ENCODE peak calls at places on chromosomes 1 and 21, in ten cellular contexts. S, J, P, L, U, X, H, M, Q and A are unnamed samples.

GRCh38 chr1:23562138-23562819 is 3.0 kb upstream of the ID3 start:
- DNase-seq in S (peak; percentile 95), J (peak; percentile 27), P (no peak), L (no peak), U (peak; percentile 94), X (peak; percentile 99), H (peak; percentile 100), M (peak; percentile 97), Q (no peak), A (no peak)

GRCh38 chr1:154777151-154777550 is 92.9 kb downstream of the KCNN3 start:
- DNase-seq in S (no peak), J (no peak), P (no peak), L (no peak), U (no peak), X (peak; percentile 17), H (no peak), M (no peak), Q (no peak), A (no peak)

GRCh38 chr1:119865607-119866006 is 30.7 kb downstream of the ADAM30 start:
- DNase-seq in S (no peak), J (no peak), P (no peak), L (no peak), U (no peak), X (no peak), H (peak; percentile 79), M (no peak), Q (no peak), A (no peak)

GRCh38 chr1:60942896-60943633 is 139.3 kb upstream of the NFIA start:
- DNase-seq in S (no peak), J (no peak), P (no peak), L (no peak), U (no peak), X (no peak), H (no peak), M (no peak), Q (no peak), A (no peak)

GRCh38 chr21:43294194-43294902 is 125.5 kb downstream of the CRYAA start:
- DNase-seq in S (no peak), J (no peak), P (no peak), L (no peak), U (no peak), X (peak; percentile 35), H (no peak), M (no peak), Q (no peak), A (no peak)

GRCh38 chr1:14611792-14612191 is 13.3 kb downstream of the KAZN start:
- DNase-seq in S (no peak), J (no peak), P (no peak), L (no peak), U (no peak), X (no peak), H (no peak), M (no peak), Q (no peak), A (no peak)

GRCh38 chr1:58447047-58447446 is 99.5 kb downstream of the OMA1 start:
- DNase-seq in S (no peak), J (no peak), P (no peak), L (no peak), U (no peak), X (no peak), H (no peak), M (no peak), Q (no peak), A (no peak)

GRCh38 chr1:228059536-228060457 is 22.7 kb upstream of the ARF1 start:
- DNase-seq in S (no peak), J (peak; percentile 66), P (no peak), L (peak; percentile 42), U (no peak), X (peak; percentile 82), H (peak; percentile 66), M (no peak), Q (peak; percentile 48), A (no peak)

GRCh38 chr1:23930861-23931471 is 17.8 kb upstream of the CNR2 start:
- DNase-seq in S (no peak), J (no peak), P (no peak), L (no peak), U (no peak), X (no peak), H (peak; percentile 75), M (no peak), Q (no peak), A (no peak)

GRCh38 chr1:37704966-37705365 is 12.7 kb downstream of the CDCA8 start:
- DNase-seq in S (no peak), J (no peak), P (no peak), L (no peak), U (no peak), X (no peak), H (peak; percentile 61), M (no peak), Q (no peak), A (no peak)

GRCh38 chr1:25118554-25118953 is 113.7 kb downstream of the SYF2 start:
- DNase-seq in S (no peak), J (no peak), P (no peak), L (no peak), U (no peak), X (peak; percentile 13), H (no peak), M (no peak), Q (no peak), A (no peak)

GRCh38 chr21:16279658-16280581 is 550.1 kb downstream of the USP25 start:
- DNase-seq in S (no peak), J (no peak), P (no peak), L (no peak), U (no peak), X (peak; percentile 72), H (peak; percentile 10), M (no peak), Q (no peak), A (no peak)

GRCh38 chr1:24156542-24157260 is 13.8 kb upstream of the IL22RA1 start:
- DNase-seq in S (no peak), J (no peak), P (no peak), L (no peak), U (no peak), X (peak; percentile 63), H (no peak), M (no peak), Q (no peak), A (no peak)

GRCh38 chr1:36359911-36360310 is 25.8 kb downstream of the STK40 start:
- DNase-seq in S (no peak), J (peak; percentile 30), P (no peak), L (no peak), U (no peak), X (no peak), H (no peak), M (no peak), Q (no peak), A (no peak)

GRCh38 chr1:202286622-202287097 is 55.1 kb downstream of the UBE2T start:
- DNase-seq in S (no peak), J (no peak), P (no peak), L (no peak), U (no peak), X (peak; percentile 79), H (peak; percentile 92), M (peak; percentile 43), Q (no peak), A (no peak)

GRCh38 chr1:51956528-51957509 is 33.7 kb downstream of the RAB3B start:
- DNase-seq in S (no peak), J (no peak), P (no peak), L (no peak), U (peak; percentile 33), X (no peak), H (peak; percentile 77), M (no peak), Q (no peak), A (no peak)

GRCh38 chr1:6417961-6418667 is 1.6 kb downstream of the HES2 start:
- DNase-seq in S (no peak), J (no peak), P (no peak), L (no peak), U (no peak), X (no peak), H (no peak), M (no peak), Q (no peak), A (no peak)

GRCh38 chr1:65174585-65174984 is 26.6 kb downstream of the AK4 start:
- DNase-seq in S (no peak), J (no peak), P (peak; percentile 84), L (no peak), U (no peak), X (peak; percentile 86), H (peak; percentile 94), M (peak; percentile 63), Q (peak; percentile 36), A (peak; percentile 50)

GRCh38 chr1:38489844-38490270 is 369.7 kb downstream of the RRAGC start:
- DNase-seq in S (no peak), J (peak; percentile 33), P (no peak), L (peak; percentile 11), U (no peak), X (no peak), H (peak; percentile 16), M (no peak), Q (peak; percentile 56), A (no peak)

GRCh38 chr1:203591626-203592025 is 35.0 kb upstream of the ATP2B4 start:
- DNase-seq in S (no peak), J (no peak), P (no peak), L (no peak), U (no peak), X (no peak), H (no peak), M (no peak), Q (no peak), A (no peak)

GRCh38 chr1:221462345-221462744 is 279.5 kb downstream of the DUSP10 start:
- DNase-seq in S (no peak), J (no peak), P (no peak), L (no peak), U (no peak), X (no peak), H (peak; percentile 21), M (no peak), Q (no peak), A (no peak)

GRCh38 chr1:34132161-34132420 is 32.9 kb downstream of the CSMD2 start:
- DNase-seq in S (no peak), J (no peak), P (no peak), L (no peak), U (no peak), X (no peak), H (no peak), M (no peak), Q (no peak), A (no peak)

GRCh38 chr1:193416226-193416625 is 229.8 kb upstream of the B3GALT2 start:
- DNase-seq in S (no peak), J (no peak), P (no peak), L (no peak), U (no peak), X (no peak), H (no peak), M (no peak), Q (no peak), A (no peak)

GRCh38 chr1:195765099-195765498 is 843.1 kb downstream of the KCNT2 start:
- DNase-seq in S (no peak), J (no peak), P (no peak), L (no peak), U (no peak), X (no peak), H (no peak), M (no peak), Q (no peak), A (no peak)